ENCODE peak calls at places on chromosomes 5 and 9, in five cellular contexts. One of them, this sample, is unnamed.

GRCh38 chr5:112534564-112534963 is 115.5 kb upstream of the EPB41L4A start:
- DNase-seq in NCI-H1694 treated with DMSO at 0.1 percent for 48 hours: no peak
- DNase-seq in breast epithelium: no peak
- DNase-seq in nephron progenitor cell: no peak
- DNase-seq in A549: no peak
- DNase-seq in this sample: no peak

GRCh38 chr5:72692273-72692672 is 124.2 kb upstream of the TNPO1 start:
- DNase-seq in NCI-H1694 treated with DMSO at 0.1 percent for 48 hours: no peak
- DNase-seq in breast epithelium: no peak
- DNase-seq in A549: no peak
- DNase-seq in nephron progenitor cell: no peak
- DNase-seq in this sample: no peak

GRCh38 chr5:122415481-122416120 is 103.6 kb downstream of the SNCAIP start:
- DNase-seq in nephron progenitor cell: peak
- DNase-seq in NCI-H1694 treated with DMSO at 0.1 percent for 48 hours: peak
- DNase-seq in A549: peak
- DNase-seq in breast epithelium: peak
- DNase-seq in this sample: peak

GRCh38 chr9:7570107-7570720 is 229.4 kb downstream of the DMAC1 start:
- DNase-seq in NCI-H1694 treated with DMSO at 0.1 percent for 48 hours: peak
- DNase-seq in A549: peak
- DNase-seq in breast epithelium: peak
- DNase-seq in nephron progenitor cell: peak
- DNase-seq in this sample: no peak

GRCh38 chr5:132023258-132024116 is 12.0 kb upstream of the ACSL6 start:
- DNase-seq in nephron progenitor cell: no peak
- DNase-seq in A549: no peak
- DNase-seq in NCI-H1694 treated with DMSO at 0.1 percent for 48 hours: no peak
- DNase-seq in breast epithelium: no peak
- DNase-seq in this sample: no peak

GRCh38 chr5:173138707-173139106 is 5.6 kb upstream of the BNIP1 start:
- DNase-seq in A549: no peak
- DNase-seq in NCI-H1694 treated with DMSO at 0.1 percent for 48 hours: no peak
- DNase-seq in breast epithelium: no peak
- DNase-seq in nephron progenitor cell: no peak
- DNase-seq in this sample: no peak

GRCh38 chr5:57117601-57118000 is 56.3 kb upstream of the GPBP1 start:
- DNase-seq in NCI-H1694 treated with DMSO at 0.1 percent for 48 hours: no peak
- DNase-seq in A549: no peak
- DNase-seq in breast epithelium: no peak
- DNase-seq in nephron progenitor cell: no peak
- DNase-seq in this sample: no peak

GRCh38 chr5:180116441-180117377 is 45.1 kb upstream of the RNF130 start:
- DNase-seq in A549: peak
- DNase-seq in breast epithelium: no peak
- DNase-seq in NCI-H1694 treated with DMSO at 0.1 percent for 48 hours: no peak
- DNase-seq in nephron progenitor cell: no peak
- DNase-seq in this sample: peak

GRCh38 chr5:21919417-21920022 is 933.6 kb downstream of the CDH12 start:
- DNase-seq in breast epithelium: no peak
- DNase-seq in NCI-H1694 treated with DMSO at 0.1 percent for 48 hours: peak
- DNase-seq in A549: peak
- DNase-seq in nephron progenitor cell: peak
- DNase-seq in this sample: peak

GRCh38 chr5:87347841-87348240 is 64.9 kb downstream of the CCNH start:
- DNase-seq in nephron progenitor cell: no peak
- DNase-seq in breast epithelium: no peak
- DNase-seq in NCI-H1694 treated with DMSO at 0.1 percent for 48 hours: no peak
- DNase-seq in A549: no peak
- DNase-seq in this sample: no peak

GRCh38 chr5:115657125-115657882 is 31.5 kb upstream of the TMED7 start:
- DNase-seq in A549: no peak
- DNase-seq in nephron progenitor cell: no peak
- DNase-seq in breast epithelium: no peak
- DNase-seq in NCI-H1694 treated with DMSO at 0.1 percent for 48 hours: no peak
- DNase-seq in this sample: no peak

GRCh38 chr9:135340143-135340655 is 139.4 kb upstream of the PPP1R26 start:
- DNase-seq in breast epithelium: no peak
- DNase-seq in nephron progenitor cell: no peak
- DNase-seq in A549: no peak
- DNase-seq in NCI-H1694 treated with DMSO at 0.1 percent for 48 hours: no peak
- DNase-seq in this sample: no peak

GRCh38 chr5:157273131-157273556 is 7.2 kb downstream of the CYFIP2 start:
- DNase-seq in nephron progenitor cell: no peak
- DNase-seq in NCI-H1694 treated with DMSO at 0.1 percent for 48 hours: no peak
- DNase-seq in A549: no peak
- DNase-seq in breast epithelium: no peak
- DNase-seq in this sample: no peak

GRCh38 chr5:157253547-157253946 is 12.4 kb upstream of the CYFIP2 start:
- DNase-seq in nephron progenitor cell: peak
- DNase-seq in A549: peak
- DNase-seq in NCI-H1694 treated with DMSO at 0.1 percent for 48 hours: peak
- DNase-seq in breast epithelium: no peak
- DNase-seq in this sample: peak